ENCODE peak calls at places on chromosomes 5 and 9, in ten cellular contexts. J, G, R, W, Y, F, P, E, L and A are unnamed samples.

GRCh38 chr5:125798311-125798710 is 624.9 kb upstream of the GRAMD2B start:
- DNase-seq in J (peak; percentile 3), G (peak; percentile 23), R (no peak), W (no peak), Y (peak; percentile 46), F (no peak), P (no peak), E (no peak), L (no peak), A (peak; percentile 75)

GRCh38 chr5:55982957-55983381 is 11.8 kb downstream of the IL6ST start:
- DNase-seq in J (peak; percentile 60), G (no peak), R (no peak), W (no peak), Y (peak; percentile 29), F (no peak), P (no peak), E (peak; percentile 45), L (no peak), A (peak; percentile 26)

GRCh38 chr5:14364576-14365472 is 216.8 kb upstream of the OTULINL start:
- DNase-seq in J (peak; percentile 48), G (peak; percentile 15), R (no peak), W (no peak), Y (peak; percentile 37), F (no peak), P (no peak), E (peak; percentile 36), L (no peak), A (peak; percentile 53)

GRCh38 chr5:177303121-177303924 is at the start of the genes PRELID1 and RAB24:
- DNase-seq in J (peak; percentile 84), G (peak; percentile 88), R (peak; percentile 61), W (peak; percentile 75), Y (peak; percentile 47), F (peak; percentile 95), P (no peak), E (peak; percentile 90), L (peak; percentile 95), A (peak; percentile 86)

GRCh38 chr9:100099722-100100042 is 639 bp downstream of the INVS start:
- DNase-seq in J (no peak), G (peak; percentile 64), R (no peak), W (no peak), Y (no peak), F (no peak), P (no peak), E (no peak), L (peak; percentile 73), A (no peak)

GRCh38 chr9:36905101-36906066 is 128.7 kb downstream of the PAX5 start:
- DNase-seq in J (no peak), G (no peak), R (no peak), W (no peak), Y (no peak), F (no peak), P (no peak), E (no peak), L (no peak), A (no peak)

GRCh38 chr9:137449931-137450537 is 8.9 kb upstream of the ENTPD8 start:
- DNase-seq in J (no peak), G (no peak), R (no peak), W (no peak), Y (no peak), F (peak; percentile 51), P (no peak), E (peak; percentile 20), L (no peak), A (no peak)

GRCh38 chr5:57499262-57500050 is 16.8 kb upstream of the ACTBL2 start:
- DNase-seq in J (peak; percentile 74), G (peak; percentile 65), R (peak; percentile 84), W (no peak), Y (peak; percentile 76), F (no peak), P (no peak), E (no peak), L (no peak), A (peak; percentile 69)

GRCh38 chr5:30752015-30752414 is 441.5 kb upstream of the CDH6 start:
- DNase-seq in J (no peak), G (no peak), R (no peak), W (no peak), Y (peak; percentile 70), F (no peak), P (no peak), E (no peak), L (no peak), A (no peak)

DNA sequence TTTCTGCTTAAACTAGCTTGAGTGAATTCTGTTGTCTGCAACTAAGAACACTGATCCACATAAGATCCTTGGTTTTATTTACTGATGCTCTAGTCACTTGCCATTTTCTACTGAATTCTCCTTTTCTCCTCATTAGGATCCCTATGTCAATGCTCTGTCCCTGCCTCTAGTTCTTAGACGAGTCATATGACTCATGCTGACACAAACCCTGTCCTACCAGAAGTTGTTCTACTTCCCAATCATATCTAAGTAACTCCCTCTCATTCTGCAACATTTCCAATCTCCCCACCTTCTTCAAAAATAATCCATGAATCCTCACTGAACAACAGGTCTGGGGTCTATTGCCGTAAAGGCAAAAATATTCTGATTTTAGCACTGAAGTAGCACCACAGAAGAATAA is 47.1 kb upstream of the DMRT1 start:
- DNase-seq in J (no peak), G (no peak), R (no peak), W (no peak), Y (peak; percentile 64), F (no peak), P (no peak), E (no peak), L (no peak), A (peak; percentile 20)
- TF ChIP-seq CTCF in J (no peak), G (no peak), R (no peak), W (no peak), Y (no peak), F (no peak), P (no peak), E (no peak), L (no peak), A (no peak)

GRCh38 chr5:141781910-141782309 is 96.3 kb downstream of the PCDH1 start:
- DNase-seq in J (no peak), G (no peak), R (no peak), W (no peak), Y (no peak), F (no peak), P (no peak), E (no peak), L (no peak), A (no peak)

GRCh38 chr5:141779642-141780041 is 97.6 kb upstream of the ARAP3 start:
- DNase-seq in J (no peak), G (peak; percentile 55), R (no peak), W (no peak), Y (peak; percentile 56), F (peak; percentile 61), P (no peak), E (no peak), L (no peak), A (peak; percentile 70)

GRCh38 chr5:141782991-141783598 is 95.1 kb downstream of the PCDH1 start:
- DNase-seq in J (peak; percentile 31), G (no peak), R (no peak), W (no peak), Y (no peak), F (no peak), P (no peak), E (no peak), L (no peak), A (no peak)

GRCh38 chr5:141780240-141780951 is 97.8 kb downstream of the PCDH1 start:
- DNase-seq in J (no peak), G (no peak), R (no peak), W (no peak), Y (no peak), F (no peak), P (no peak), E (no peak), L (no peak), A (no peak)

GRCh38 chr5:141780952-141781730 is 97.1 kb downstream of the PCDH1 start:
- DNase-seq in J (no peak), G (no peak), R (no peak), W (no peak), Y (no peak), F (no peak), P (no peak), E (no peak), L (no peak), A (no peak)
- TF ChIP-seq CTCF in J (no peak), G (no peak), R (no peak), W (no peak), Y (no peak), F (no peak), P (no peak), E (no peak), L (no peak), A (no peak)

DNA sequence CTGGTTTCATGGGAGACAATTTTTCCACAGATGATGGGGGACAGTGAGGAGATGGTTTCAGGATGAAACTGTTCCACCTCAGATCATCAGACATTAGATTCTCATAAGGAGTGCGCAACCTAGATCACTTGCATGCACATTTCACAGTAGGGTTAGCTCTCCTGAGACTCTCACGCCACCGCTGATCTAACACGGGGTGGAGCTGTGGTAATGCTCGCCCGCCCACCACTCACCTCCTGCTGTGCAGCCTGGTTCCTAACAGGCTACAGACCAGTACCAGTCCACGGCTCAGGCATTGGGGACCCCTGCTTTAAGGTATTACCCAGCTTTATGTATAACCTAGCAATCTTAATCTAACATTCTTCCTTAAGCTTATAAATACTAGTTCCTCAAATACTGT is 35.6 kb downstream of the TTC39B start:
- DNase-seq in J (no peak), G (no peak), R (no peak), W (no peak), Y (no peak), F (no peak), P (no peak), E (no peak), L (no peak), A (no peak)
- TF ChIP-seq CTCF in J (no peak), G (no peak), R (no peak), W (no peak), Y (no peak), F (no peak), P (no peak), E (no peak), L (no peak), A (no peak)

DNA sequence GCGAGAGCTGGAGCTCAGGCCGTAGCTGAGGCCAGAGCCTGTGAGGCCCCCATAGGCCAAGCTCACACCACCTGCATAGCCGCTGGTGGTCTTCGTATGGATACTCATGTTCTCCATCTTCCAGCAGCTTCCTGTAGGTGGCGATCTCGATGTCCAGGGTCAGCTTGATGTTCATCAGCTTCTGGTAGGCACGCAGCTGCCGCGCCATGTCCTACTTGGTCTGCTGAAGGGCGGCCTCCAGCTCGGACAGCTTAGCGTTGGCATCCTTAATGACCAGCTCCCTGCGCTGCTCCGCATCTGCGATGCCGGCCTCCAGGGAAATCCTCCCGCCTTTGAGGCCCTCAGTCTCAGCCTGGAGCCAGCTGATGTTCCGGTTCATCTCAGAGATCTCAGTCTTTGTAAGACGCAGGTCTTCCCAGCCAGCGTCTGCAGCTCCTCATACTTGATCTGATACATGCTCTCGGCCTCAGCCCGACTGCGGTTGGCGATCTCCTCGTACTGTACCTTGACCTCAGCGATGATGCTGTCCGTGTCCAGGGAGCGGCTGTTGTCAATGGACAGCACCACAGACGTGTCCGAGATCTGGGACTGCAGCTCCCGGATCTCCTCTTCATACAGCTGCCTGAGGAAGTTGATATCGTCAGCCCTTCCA is 172.1 kb downstream of the PPP2R2B start:
- DNase-seq in J (peak; percentile 4), G (no peak), R (no peak), W (no peak), Y (no peak), F (no peak), P (no peak), E (no peak), L (peak; percentile 63), A (no peak)
- TF ChIP-seq CTCF in J (no peak), G (no peak), R (no peak), W (no peak), Y (no peak), F (no peak), P (no peak), E (no peak), L (no peak), A (no peak)